ENCODE peak calls at places on chromosomes 3 and 15, in ten cellular contexts. V, I, X, L, F, K, B, D, Q and M are unnamed samples.

GRCh38 chr3:76646921-76647562 is 392.9 kb upstream of the ROBO2 start:
- DNase-seq in B (no peak), F (no peak), X (no peak), I (no peak), Q (no peak), L (no peak), D (peak; percentile 56), K (no peak), V (no peak), M (no peak)

GRCh38 chr15:80778964-80779657 is at the start of gene CEMIP:
- DNase-seq in I (peak; percentile 90), B (peak; percentile 15), K (peak; percentile 64), Q (peak; percentile 70), F (peak; percentile 14), L (peak; percentile 77), X (peak; percentile 91), D (peak; percentile 79), V (peak; percentile 96), M (peak; percentile 82)

GRCh38 chr3:155646128-155646527 is 98.7 kb downstream of the PLCH1 start:
- DNase-seq in B (no peak), F (no peak), V (no peak), Q (no peak), L (no peak), K (no peak), D (no peak), I (no peak), X (no peak), M (no peak)

GRCh38 chr15:44711089-44711355 is at the start of gene PATL2:
- DNase-seq in X (no peak), V (no peak), L (no peak), K (no peak), Q (no peak), B (no peak), F (no peak), D (no peak), I (no peak), M (no peak)

GRCh38 chr3:98371186-98371585 is 17.5 kb downstream of the OR5K4 start:
- DNase-seq in Q (no peak), L (no peak), I (no peak), B (no peak), K (no peak), F (no peak), D (no peak), X (no peak), V (no peak), M (no peak)

GRCh38 chr15:64105113-64105704 is 9.4 kb downstream of the SNX1 start:
- DNase-seq in Q (no peak), B (no peak), I (no peak), L (no peak), D (no peak), V (peak; percentile 90), F (no peak), X (no peak), K (peak; percentile 85), M (no peak)

GRCh38 chr3:71089271-71089670 is 494.3 kb downstream of the FOXP1 start:
- DNase-seq in X (no peak), D (no peak), F (no peak), I (no peak), B (no peak), Q (no peak), K (peak; percentile 54), L (no peak), V (no peak), M (no peak)

GRCh38 chr3:193039058-193039457 is 121.4 kb upstream of the MB21D2 start:
- DNase-seq in I (no peak), V (no peak), F (no peak), X (no peak), B (no peak), Q (no peak), K (no peak), L (no peak), D (no peak), M (no peak)

GRCh38 chr3:120648290-120648689 is 33.7 kb downstream of the HGD start:
- DNase-seq in B (no peak), I (no peak), K (no peak), X (no peak), D (no peak), L (peak; percentile 22), V (no peak), F (no peak), Q (no peak), M (no peak)

GRCh38 chr15:63913786-63914185 is 80.0 kb upstream of the HERC1 start:
- DNase-seq in L (peak; percentile 58), Q (no peak), K (no peak), X (no peak), B (no peak), F (no peak), V (no peak), I (no peak), D (peak; percentile 54), M (no peak)

GRCh38 chr15:93167291-93167690 is 78.3 kb upstream of the RGMA start:
- DNase-seq in L (no peak), B (no peak), K (no peak), V (no peak), Q (no peak), D (no peak), F (no peak), X (no peak), I (no peak), M (no peak)

GRCh38 chr15:80070840-80071239 is 11.4 kb downstream of the ZFAND6 start:
- DNase-seq in L (peak; percentile 36), D (no peak), K (peak; percentile 76), B (no peak), V (peak; percentile 54), Q (no peak), I (no peak), F (no peak), X (no peak), M (no peak)